ENCODE peak calls at places on chromosomes 13 and 19, in four cellular contexts. R is stimulated activated naive CD8-positive, alpha-beta T cell treated with anti-CD3 and anti-CD28 coated beads, Interleukin-15, amount 100 ng/mL, for 72 hours; Y is NCI-H748 treated with DMSO at 0.1 percent for 48 hours; N is dermis microvascular lymphatic vessel endothelial cell. F is an unnamed sample.

GRCh38 chr19:4664642-4665041 is 5.5 kb downstream of the MYDGF start:
- DNase-seq in Y (no peak), R (no peak), N (no peak), F (no peak)

GRCh38 chr13:106159295-106160195 is 375.9 kb downstream of the EFNB2 start:
- DNase-seq in Y (no peak), R (no peak), N (peak), F (no peak)

GRCh38 chr19:16876904-16877361 is 11.9 kb upstream of the F2RL3 start:
- DNase-seq in N (peak), R (no peak), Y (no peak), F (no peak)

GRCh38 chr13:26693749-26694463 is 66.7 kb downstream of the GPR12 start:
- DNase-seq in N (no peak), Y (no peak), R (no peak), F (no peak)

GRCh38 chr19:4976412-4977298 is 7.7 kb downstream of the KDM4B start:
- DNase-seq in N (no peak), R (no peak), Y (no peak), F (no peak)

GRCh38 chr13:36163809-36164308 is 32.7 kb upstream of the DCLK1 start:
- DNase-seq in Y (peak), R (no peak), N (no peak), F (peak)

GRCh38 chr13:81597101-81597500 is 1256.2 kb upstream of the SPRY2 start:
- DNase-seq in R (no peak), N (no peak), Y (no peak), F (no peak)

GRCh38 chr19:12837225-12837624 is 1.1 kb upstream of the MAST1 start:
- DNase-seq in R (no peak), N (no peak), Y (no peak), F (no peak)

GRCh38 chr19:1856698-1857603 is 6.4 kb downstream of the KLF16 start:
- DNase-seq in R (peak), N (no peak), Y (no peak), F (no peak)

GRCh38 chr19:45676851-45677263 is 8.8 kb downstream of the GIPR start:
- DNase-seq in R (no peak), N (no peak), Y (no peak), F (no peak)

GRCh38 chr19:1855040-1855827 is 7.0 kb upstream of the REXO1 start:
- DNase-seq in R (peak), Y (peak), N (peak), F (peak)

GRCh38 chr13:39942901-39943273 is 287.4 kb downstream of the COG6 start:
- DNase-seq in Y (peak), R (peak), N (peak), F (peak)

GRCh38 chr19:5824791-5825577 is 14.5 kb downstream of the FUT6 start:
- DNase-seq in N (no peak), Y (no peak), R (no peak), F (no peak)

GRCh38 chr19:10142701-10143375 is 23.1 kb upstream of the EIF3G start:
- DNase-seq in R (peak), N (no peak), Y (no peak), F (no peak)

GRCh38 chr19:43812689-43813088 is 10.4 kb upstream of the LYPD5 start:
- DNase-seq in N (no peak), R (no peak), Y (no peak), F (no peak)

GRCh38 chr13:30172593-30173300 is 134.6 kb downstream of the KATNAL1 start:
- DNase-seq in N (no peak), Y (no peak), R (no peak), F (no peak)

F was measured in NCI-H526 treated with DMSO at 0.1 percent for 48 hours.